ENCODE peak calls at places on chromosome 4, in four cellular contexts. F is posterior vena cava, H is lung, T is GM12891. E is an unnamed sample.

GRCh38 chr4:159776915-159777314 is 674.0 kb downstream of the RAPGEF2 start:
- DNase-seq in H (no peak), T (no peak), F (no peak), E (peak)

GRCh38 chr4:69831270-69831627 is 28.7 kb downstream of the SULT1E1 start:
- DNase-seq in T (no peak), F (peak), H (no peak), E (no peak)

GRCh38 chr4:41709844-41710481 is 38.6 kb downstream of the PHOX2B start:
- DNase-seq in H (no peak), F (no peak), T (no peak), E (peak)

GRCh38 chr4:8427761-8428287 is 12.7 kb downstream of the ACOX3 start:
- DNase-seq in F (peak), H (peak), T (no peak), E (peak)

GRCh38 chr4:168856312-168856711 is 153.7 kb downstream of the CBR4 start:
- DNase-seq in F (no peak), H (no peak), T (no peak), E (no peak)

GRCh38 chr4:141870152-141870551 is 233.8 kb downstream of the IL15 start:
- DNase-seq in H (no peak), F (no peak), T (no peak), E (no peak)

GRCh38 chr4:183966371-183966770 is 61.3 kb downstream of the STOX2 start:
- DNase-seq in F (no peak), T (no peak), H (no peak), E (no peak)

GRCh38 chr4:153676984-153677383 is 7.1 kb upstream of the TLR2 start:
- DNase-seq in F (no peak), H (no peak), T (no peak), E (no peak)

GRCh38 chr4:183099537-183100297 is 660 bp downstream of the WWC2 start:
- DNase-seq in T (no peak), H (peak), F (no peak), E (peak)

GRCh38 chr4:105548483-105548882 is 3.9 kb upstream of the ARHGEF38 start:
- DNase-seq in T (no peak), H (no peak), F (no peak), E (no peak)

GRCh38 chr4:115228851-115229250 is 115.4 kb upstream of the NDST4 start:
- DNase-seq in F (no peak), H (no peak), T (no peak), E (peak)

GRCh38 chr4:100985576-100985975 is 361.8 kb downstream of the PPP3CA start:
- DNase-seq in T (no peak), F (no peak), H (no peak), E (no peak)

GRCh38 chr4:55733874-55734437 is 85.6 kb upstream of the EXOC1L start:
- DNase-seq in T (no peak), H (peak), F (no peak), E (peak)

GRCh38 chr4:2253160-2254084 is 8.5 kb downstream of the MXD4 start:
- DNase-seq in T (peak), H (no peak), F (peak), E (no peak)

GRCh38 chr4:139188648-139189416 is 11.8 kb upstream of the ELF2 start:
- DNase-seq in H (no peak), T (no peak), F (no peak), E (peak)

GRCh38 chr4:33566649-33567048 is 2677.7 kb downstream of the ARAP2 start:
- DNase-seq in T (no peak), H (no peak), F (no peak), E (no peak)

GRCh38 chr4:44145868-44146267 is 302.7 kb downstream of the KCTD8 start:
- DNase-seq in H (no peak), T (no peak), F (no peak), E (no peak)

GRCh38 chr4:151250706-151251105 is 26.3 kb upstream of the PRSS48 start:
- DNase-seq in T (no peak), F (no peak), H (no peak), E (no peak)

GRCh38 chr4:139857021-139857420 is 191.4 kb downstream of the MGST2 start:
- DNase-seq in H (no peak), F (no peak), T (no peak), E (peak)

GRCh38 chr4:82758701-82759685 is 39.6 kb downstream of the SCD5 start:
- DNase-seq in H (no peak), F (no peak), T (no peak), E (no peak)

GRCh38 chr4:8351931-8352367 is 82.4 kb downstream of the HTRA3 start:
- DNase-seq in T (no peak), H (peak), F (peak), E (peak)

GRCh38 chr4:141711211-141711610 is 74.8 kb downstream of the IL15 start:
- DNase-seq in H (no peak), F (no peak), T (no peak), E (peak)

GRCh38 chr4:3471886-3472285 is 8.8 kb downstream of the DOK7 start:
- DNase-seq in H (no peak), F (no peak), T (no peak), E (no peak)

GRCh38 chr4:76963136-76963477 is 13.6 kb downstream of the SEPTIN11 start:
- DNase-seq in T (no peak), F (no peak), H (no peak), E (no peak)

GRCh38 chr4:1384675-1385372 is 21.4 kb downstream of the NKX1-1 start:
- DNase-seq in T (no peak), H (no peak), F (peak), E (no peak)

GRCh38 chr4:48439988-48440387 is 43.2 kb upstream of the SLC10A4 start:
- DNase-seq in H (no peak), T (no peak), F (no peak), E (no peak)

GRCh38 chr4:3404546-3404945 is 37.2 kb upstream of the HGFAC start:
- DNase-seq in T (no peak), F (no peak), H (no peak), E (no peak)

GRCh38 chr4:44869985-44870384 is 143.6 kb upstream of the GNPDA2 start:
- DNase-seq in T (no peak), F (peak), H (no peak), E (no peak)

GRCh38 chr4:15001825-15002658 is at the start of gene CPEB2:
- DNase-seq in H (peak), F (peak), T (peak), E (peak)